ENCODE peak calls at places on chromosomes 5 and 9, in five cellular contexts. F, V, Z, E and M are unnamed samples.

GRCh38 chr9:88583901-88584596 is 49.1 kb downstream of the NXNL2 start:
- DNase-seq in Z (no peak), V (no peak), E (no peak), F (peak; percentile 68), M (no peak)

GRCh38 chr9:74765572-74765971 is 122.1 kb downstream of the TRPM6 start:
- DNase-seq in V (no peak), Z (no peak), F (no peak), E (no peak), M (no peak)

GRCh38 chr5:35430381-35431162 is 187.1 kb upstream of the SPEF2 start:
- DNase-seq in V (no peak), E (no peak), Z (no peak), F (no peak), M (no peak)

GRCh38 chr5:61850696-61851095 is 455.3 kb upstream of the KIF2A start:
- DNase-seq in Z (no peak), E (no peak), V (no peak), F (no peak), M (no peak)

GRCh38 chr5:38316544-38317224 is 58.3 kb downstream of the EGFLAM start:
- DNase-seq in Z (no peak), E (no peak), V (no peak), F (peak; percentile 38), M (peak; percentile 88)

GRCh38 chr5:140148508-140148907 is 22.8 kb downstream of the IGIP start:
- DNase-seq in E (no peak), Z (no peak), F (no peak), V (no peak), M (peak; percentile 35)

GRCh38 chr9:124267271-124267807 is 9.6 kb downstream of the NEK6 start:
- DNase-seq in E (peak; percentile 87), V (no peak), Z (no peak), F (peak; percentile 96), M (peak; percentile 92)

GRCh38 chr5:174045470-174046025 is at the start of gene NSG2:
- DNase-seq in Z (no peak), V (no peak), F (peak; percentile 96), E (peak; percentile 70), M (peak; percentile 94)

GRCh38 chr5:127957183-127957582 is 126.4 kb upstream of the SLC12A2 start:
- DNase-seq in V (no peak), Z (no peak), F (peak; percentile 60), E (no peak), M (peak; percentile 21)

GRCh38 chr5:165325201-165325600 is 1819.8 kb downstream of the MAT2B start:
- DNase-seq in V (no peak), Z (no peak), E (no peak), F (peak; percentile 35), M (peak; percentile 27)

GRCh38 chr9:82404484-82405280 is 416.1 kb downstream of the SPATA31D1 start:
- DNase-seq in Z (no peak), E (no peak), F (no peak), V (no peak), M (no peak)

GRCh38 chr5:1470762-1471211 is 25.5 kb upstream of the SLC6A3 start:
- DNase-seq in F (no peak), E (no peak), V (no peak), Z (no peak), M (no peak)

GRCh38 chr5:158435161-158435616 is 576.2 kb upstream of the CLINT1 start:
- DNase-seq in V (peak; percentile 18), F (peak; percentile 60), E (no peak), Z (no peak), M (no peak)

GRCh38 chr5:122500245-122501086 is 188.4 kb downstream of the SNCAIP start:
- DNase-seq in E (no peak), V (no peak), Z (no peak), F (peak; percentile 72), M (peak; percentile 82)